ENCODE peak calls at places on chromosome 14, in nine cellular contexts. P is fibroblast of lung; Q is A549; U is hepatocyte; C is dorsolateral prefrontal cortex; H is PC-9; O is heart right ventricle; N is IMR-90; D is CD4-positive, alpha-beta T cell. W is an unnamed sample.

GRCh38 chr14:56949828-56950227 is 139.5 kb upstream of the OTX2 start:
- DNase-seq in P (no peak), Q (no peak), U (no peak), C (no peak), H (no peak), O (no peak), N (no peak), D (no peak), W (no peak)

GRCh38 chr14:81323621-81324400 is 76.3 kb downstream of the STON2 start:
- DNase-seq in P (no peak), Q (peak), U (peak), C (no peak), H (peak), O (no peak), N (no peak), D (no peak), W (peak)

GRCh38 chr14:96205994-96206392 is 1.4 kb downstream of the BDKRB2 start:
- DNase-seq in P (peak), Q (no peak), U (no peak), C (no peak), H (no peak), O (no peak), N (no peak), D (no peak), W (no peak)

GRCh38 chr14:100820945-100821344 is 5.0 kb upstream of the MEG3 start:
- DNase-seq in P (no peak), Q (no peak), U (peak), C (no peak), H (no peak), O (no peak), N (no peak), D (no peak), W (no peak)

GRCh38 chr14:71852201-71852600 is 80.0 kb upstream of the RGS6 start:
- DNase-seq in P (no peak), Q (no peak), U (no peak), C (no peak), H (no peak), O (no peak), N (no peak), D (no peak), W (peak)

GRCh38 chr14:53764846-53765245 is 191.8 kb downstream of the BMP4 start:
- DNase-seq in P (no peak), Q (no peak), U (peak), C (no peak), H (no peak), O (no peak), N (no peak), D (no peak), W (no peak)

GRCh38 chr14:77406718-77407117 is 16.6 kb downstream of the NOXRED1 start:
- DNase-seq in P (peak), Q (no peak), U (peak), C (no peak), H (no peak), O (no peak), N (peak), D (no peak), W (no peak)

GRCh38 chr14:89236846-89237245 is 180.2 kb downstream of the FOXN3 start:
- DNase-seq in P (peak), Q (no peak), U (no peak), C (no peak), H (no peak), O (no peak), N (peak), D (no peak), W (no peak)

GRCh38 chr14:103014466-103015319 is 42.7 kb downstream of the CDC42BPB start:
- DNase-seq in P (peak), Q (no peak), U (no peak), C (no peak), H (no peak), O (no peak), N (peak), D (no peak), W (no peak)

GRCh38 chr14:90674043-90674670 is 142.1 kb downstream of the TTC7B start:
- DNase-seq in P (no peak), Q (no peak), U (no peak), C (no peak), H (no peak), O (no peak), N (no peak), D (no peak), W (no peak)

GRCh38 chr14:20624495-20625070 is 16.9 kb downstream of the OR6S1 start:
- DNase-seq in P (peak), Q (peak), U (peak), C (no peak), H (peak), O (peak), N (peak), D (peak), W (peak)

GRCh38 chr14:83467811-83468210 is 1934.2 kb upstream of the SEL1L start:
- DNase-seq in P (no peak), Q (no peak), U (no peak), C (no peak), H (no peak), O (no peak), N (peak), D (no peak), W (no peak)

GRCh38 chr14:21526672-21527319 is 650 bp upstream of the SALL2 start:
- DNase-seq in P (no peak), Q (no peak), U (peak), C (no peak), H (no peak), O (no peak), N (no peak), D (no peak), W (peak)

GRCh38 chr14:23660290-23661226 is 24.4 kb downstream of the DHRS2 start:
- DNase-seq in P (no peak), Q (no peak), U (no peak), C (peak), H (no peak), O (no peak), N (no peak), D (no peak), W (no peak)

GRCh38 chr14:102591372-102591943 is 991 bp upstream of the RCOR1 start:
- DNase-seq in P (peak), Q (no peak), U (peak), C (no peak), H (peak), O (peak), N (peak), D (peak), W (peak)

GRCh38 chr14:20614038-20614840 is 23.1 kb upstream of the RNASE12 start:
- DNase-seq in P (no peak), Q (peak), U (no peak), C (no peak), H (no peak), O (no peak), N (no peak), D (no peak), W (peak)

GRCh38 chr14:102209224-102209966 is 69.7 kb downstream of the WDR20 start:
- DNase-seq in P (peak), Q (peak), U (peak), C (peak), H (no peak), O (no peak), N (peak), D (no peak), W (peak)

GRCh38 chr14:87497301-87497700 is 495.7 kb downstream of the GALC start:
- DNase-seq in P (no peak), Q (no peak), U (no peak), C (no peak), H (no peak), O (no peak), N (no peak), D (no peak), W (no peak)

GRCh38 chr14:61247935-61248334 is 33.2 kb downstream of the TMEM30B start:
- DNase-seq in P (peak), Q (no peak), U (no peak), C (no peak), H (no peak), O (no peak), N (peak), D (no peak), W (no peak)

GRCh38 chr14:90400904-90401561 is 4.2 kb downstream of the CALM1 start:
- DNase-seq in P (no peak), Q (no peak), U (no peak), C (no peak), H (no peak), O (no peak), N (no peak), D (no peak), W (no peak)

GRCh38 chr14:102218688-102219087 is 79.0 kb downstream of the WDR20 start:
- DNase-seq in P (no peak), Q (no peak), U (no peak), C (no peak), H (no peak), O (no peak), N (no peak), D (no peak), W (no peak)

GRCh38 chr14:83163016-83163415 is 1629.4 kb upstream of the SEL1L start:
- DNase-seq in P (no peak), Q (no peak), U (no peak), C (no peak), H (no peak), O (no peak), N (peak), D (no peak), W (no peak)

GRCh38 chr14:87944987-87945604 is 47.9 kb downstream of the GALC start:
- DNase-seq in P (peak), Q (no peak), U (peak), C (no peak), H (no peak), O (no peak), N (peak), D (no peak), W (peak)

GRCh38 chr14:104931771-104932675 is 7.3 kb downstream of the PLD4 start:
- DNase-seq in P (no peak), Q (no peak), U (no peak), C (no peak), H (no peak), O (no peak), N (no peak), D (no peak), W (peak)

GRCh38 chr14:68440776-68441175 is 352.1 kb downstream of the ZFP36L1 start:
- DNase-seq in P (peak), Q (no peak), U (no peak), C (no peak), H (no peak), O (no peak), N (peak), D (no peak), W (no peak)

GRCh38 chr14:29442720-29443119 is 484.9 kb downstream of the PRKD1 start:
- DNase-seq in P (peak), Q (no peak), U (no peak), C (no peak), H (no peak), O (no peak), N (peak), D (no peak), W (peak)

GRCh38 chr14:23183479-23183878 is at the start of gene SLC7A8:
- DNase-seq in P (no peak), Q (no peak), U (peak), C (peak), H (no peak), O (peak), N (no peak), D (peak), W (no peak)

GRCh38 chr14:88934231-88934898 is 109.9 kb downstream of the TTC8 start:
- DNase-seq in P (no peak), Q (no peak), U (no peak), C (no peak), H (no peak), O (no peak), N (peak), D (no peak), W (no peak)

GRCh38 chr14:104392396-104393198 is 187.0 kb upstream of the C14orf180 start:
- DNase-seq in P (no peak), Q (no peak), U (no peak), C (peak), H (no peak), O (no peak), N (no peak), D (peak), W (no peak)

GRCh38 chr14:25150934-25151790 is 101.2 kb upstream of the STXBP6 start:
- DNase-seq in P (peak), Q (peak), U (peak), C (no peak), H (no peak), O (no peak), N (peak), D (no peak), W (peak)

GRCh38 chr14:85702937-85703336 is 173.0 kb downstream of the FLRT2 start:
- DNase-seq in P (peak), Q (no peak), U (peak), C (no peak), H (no peak), O (no peak), N (peak), D (no peak), W (peak)

GRCh38 chr14:105414456-105415371 is 4.9 kb upstream of the MTA1 start:
- DNase-seq in P (peak), Q (peak), U (peak), C (peak), H (peak), O (peak), N (peak), D (peak), W (peak)

GRCh38 chr14:30996892-30997659 is 28.4 kb upstream of the AP4S1 start:
- DNase-seq in P (no peak), Q (no peak), U (no peak), C (no peak), H (no peak), O (no peak), N (no peak), D (no peak), W (no peak)

GRCh38 chr14:105931808-105932483 is 405.6 kb downstream of the TMEM121 start:
- DNase-seq in P (no peak), Q (peak), U (no peak), C (no peak), H (no peak), O (no peak), N (no peak), D (no peak), W (no peak)

GRCh38 chr14:102588821-102589220 is 3.6 kb upstream of the RCOR1 start:
- DNase-seq in P (no peak), Q (no peak), U (no peak), C (no peak), H (no peak), O (no peak), N (no peak), D (no peak), W (no peak)

GRCh38 chr14:32350020-32350419 is 20.9 kb downstream of the AKAP6 start:
- DNase-seq in P (no peak), Q (no peak), U (no peak), C (no peak), H (no peak), O (no peak), N (no peak), D (no peak), W (no peak)

GRCh38 chr14:32319368-32320049 is 9.6 kb upstream of the AKAP6 start:
- DNase-seq in P (peak), Q (no peak), U (no peak), C (no peak), H (peak), O (no peak), N (no peak), D (no peak), W (peak)

GRCh38 chr14:95741051-95741490 is 27.1 kb upstream of the TCL1A start:
- DNase-seq in P (no peak), Q (no peak), U (peak), C (no peak), H (no peak), O (no peak), N (no peak), D (no peak), W (peak)

GRCh38 chr14:95137164-95137803 is 20.0 kb downstream of the DICER1 start:
- DNase-seq in P (no peak), Q (no peak), U (no peak), C (no peak), H (no peak), O (no peak), N (no peak), D (no peak), W (no peak)

GRCh38 chr14:76810953-76811400 is 1.7 kb downstream of the ANGEL1 start:
- DNase-seq in P (peak), Q (peak), U (peak), C (no peak), H (no peak), O (no peak), N (peak), D (peak), W (peak)

GRCh38 chr14:64176330-64176729 is 117.8 kb downstream of the ESR2 start:
- DNase-seq in P (no peak), Q (no peak), U (no peak), C (no peak), H (no peak), O (no peak), N (no peak), D (no peak), W (no peak)
- TF ChIP-seq CTCF in P (no peak), Q (no peak), U (no peak), C (no peak), H (no peak), O (no peak), N (no peak), D (no peak), W (no peak)

GRCh38 chr14:54830650-54831049 is 72.0 kb downstream of the GCH1 start:
- DNase-seq in P (no peak), Q (no peak), U (no peak), C (no peak), H (no peak), O (no peak), N (no peak), D (no peak), W (no peak)
- H3K27ac ChIP-seq in P (no peak), Q (no peak), U (no peak), C (no peak), H (no peak), O (no peak), N (no peak), D (no peak), W (no peak)

DNA sequence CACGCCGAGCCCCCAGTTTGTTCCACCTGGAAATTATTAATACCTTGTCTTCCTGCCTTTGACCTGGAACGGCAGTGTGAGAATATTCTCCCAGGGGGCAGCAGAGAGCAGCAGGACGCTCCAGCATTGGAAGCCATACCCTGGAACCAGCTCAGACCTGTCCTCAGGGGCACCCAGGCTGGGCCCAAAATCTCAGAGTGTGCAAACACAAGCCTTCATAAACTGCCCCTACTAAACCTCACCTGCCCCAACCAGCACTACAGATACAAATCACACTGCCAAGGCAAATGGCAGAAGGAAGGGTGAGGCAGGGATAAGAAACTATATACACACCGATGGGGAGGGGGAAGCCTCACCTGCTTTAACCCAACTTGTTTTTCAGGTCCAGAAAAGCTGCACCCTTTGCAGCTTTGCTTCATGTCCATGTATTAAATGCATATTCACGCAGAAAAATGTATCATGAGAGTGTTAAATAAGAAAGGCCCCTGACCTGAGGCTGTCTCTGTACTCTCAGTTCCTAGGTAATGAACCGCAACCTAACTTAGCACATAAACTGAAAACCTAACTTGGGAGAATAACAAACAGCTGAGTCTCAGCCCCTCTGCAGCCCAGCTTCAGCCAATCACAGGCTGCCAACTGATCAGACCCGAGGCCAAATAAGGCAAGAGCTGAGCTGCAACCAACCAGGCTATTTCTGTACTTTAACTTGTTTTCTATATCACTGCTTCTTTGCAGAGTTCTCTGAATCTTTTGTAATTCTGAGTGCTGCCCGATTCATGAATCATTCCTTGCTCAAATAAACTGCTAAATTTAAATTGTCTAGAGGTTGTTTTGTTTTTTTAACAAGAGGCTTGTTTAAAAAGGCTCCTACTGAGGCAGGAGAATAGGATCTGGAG is 130.1 kb downstream of the SPTSSA start:
- DNase-seq in P (peak), Q (peak), U (peak), C (peak), H (peak), O (peak), N (peak), D (peak), W (peak)
- TF ChIP-seq CTCF in P (peak), Q (peak), U (peak), C (peak), H (peak), O (peak), N (peak), D (peak), W (peak)

DNA sequence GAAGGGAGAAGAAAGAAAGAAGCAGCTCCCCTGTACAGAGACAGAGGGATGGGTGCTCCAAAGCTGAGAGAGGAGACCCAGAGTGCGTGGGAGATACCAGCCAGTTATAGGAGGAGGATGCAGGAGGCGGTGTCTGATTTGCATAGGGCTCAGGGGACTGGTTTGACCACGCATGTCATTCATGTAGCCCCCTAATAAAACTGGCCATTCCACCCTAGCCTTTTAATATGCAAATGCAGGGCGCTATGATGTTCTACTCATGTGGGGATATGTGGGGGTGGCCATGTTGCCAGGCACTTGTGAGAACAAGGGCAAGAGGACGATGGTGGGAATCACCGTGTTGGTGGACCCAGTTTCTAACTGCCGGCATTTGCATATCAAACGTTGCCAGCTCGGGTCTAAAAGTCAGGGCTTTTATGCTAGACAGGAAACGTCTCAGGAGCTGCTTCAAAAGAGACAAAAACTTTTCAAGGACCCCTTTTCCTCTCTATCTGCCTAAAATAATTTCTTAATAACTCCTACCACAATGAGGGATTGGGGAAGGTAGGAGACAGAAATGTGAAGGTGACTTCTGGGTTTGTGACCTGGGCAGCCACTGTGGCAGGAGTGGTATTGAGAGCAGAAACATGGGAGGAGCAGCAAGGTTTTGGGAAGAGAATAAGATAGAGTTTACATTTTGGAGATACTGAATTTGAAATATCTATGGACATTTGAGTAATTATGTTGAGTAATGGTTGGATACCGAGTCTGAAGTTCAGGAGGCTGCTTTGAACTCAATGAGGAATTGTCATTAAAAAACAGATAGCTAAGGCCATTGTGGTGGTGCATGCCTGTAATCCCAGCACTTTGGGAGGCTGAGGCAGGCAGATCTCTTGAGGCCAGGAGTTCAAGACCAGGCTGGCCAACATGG is 2.2 kb upstream of the ATXN3 start:
- DNase-seq in P (no peak), Q (no peak), U (no peak), C (no peak), H (no peak), O (no peak), N (no peak), D (no peak), W (peak)
- H3K27ac ChIP-seq in P (no peak), Q (no peak), U (no peak), C (peak), H (no peak), O (no peak), N (no peak), D (no peak), W (peak)

GRCh38 chr14:67428501-67429031 is 16.6 kb upstream of the PLEK2 start:
- DNase-seq in P (peak), Q (no peak), U (peak), C (no peak), H (peak), O (no peak), N (peak), D (no peak), W (peak)
- TF ChIP-seq CTCF in P (no peak), Q (no peak), U (peak), C (no peak), H (no peak), O (no peak), N (no peak), D (no peak), W (no peak)

W was measured in cardiac muscle cell.